ENCODE peak calls at places on chromosomes 7 and 10, in eight cellular contexts. One of them, this sample, is unnamed.

GRCh38 chr7:96246972-96247371 is 74.9 kb downstream of the SLC25A13 start:
- DNase-seq in endothelial cell of umbilical vein: no peak
- DNase-seq in transverse colon: no peak
- DNase-seq in tibial nerve: no peak
- DNase-seq in IMR-90: no peak
- DNase-seq in suprapubic skin: no peak
- DNase-seq in HCT116: no peak
- DNase-seq in H1: no peak
- DNase-seq in this sample: no peak

GRCh38 chr10:102473445-102474331 is 22.3 kb upstream of the C10orf95 start:
- DNase-seq in tibial nerve: no peak
- DNase-seq in HCT116: no peak
- DNase-seq in transverse colon: no peak
- DNase-seq in IMR-90: no peak
- DNase-seq in suprapubic skin: no peak
- DNase-seq in endothelial cell of umbilical vein: no peak
- DNase-seq in H1: no peak
- DNase-seq in this sample: no peak

GRCh38 chr10:98269435-98269912 is 1.5 kb upstream of the LOXL4 start:
- DNase-seq in HCT116: peak
- DNase-seq in IMR-90: peak
- DNase-seq in endothelial cell of umbilical vein: peak
- DNase-seq in tibial nerve: peak
- DNase-seq in transverse colon: peak
- DNase-seq in suprapubic skin: peak
- DNase-seq in H1: peak
- DNase-seq in this sample: no peak

GRCh38 chr7:75722381-75722780 is 16.4 kb downstream of the HIP1 start:
- DNase-seq in transverse colon: no peak
- DNase-seq in endothelial cell of umbilical vein: no peak
- DNase-seq in HCT116: no peak
- DNase-seq in IMR-90: no peak
- DNase-seq in H1: no peak
- DNase-seq in tibial nerve: no peak
- DNase-seq in suprapubic skin: no peak
- DNase-seq in this sample: no peak

GRCh38 chr10:81179805-81180452 is 642.2 kb downstream of the SH2D4B start:
- DNase-seq in IMR-90: peak
- DNase-seq in transverse colon: peak
- DNase-seq in HCT116: no peak
- DNase-seq in H1: no peak
- DNase-seq in endothelial cell of umbilical vein: peak
- DNase-seq in tibial nerve: no peak
- DNase-seq in suprapubic skin: no peak
- DNase-seq in this sample: peak

GRCh38 chr10:75803816-75804576 is 372.6 kb downstream of the LRMDA start:
- DNase-seq in IMR-90: no peak
- DNase-seq in tibial nerve: peak
- DNase-seq in transverse colon: no peak
- DNase-seq in suprapubic skin: no peak
- DNase-seq in endothelial cell of umbilical vein: no peak
- DNase-seq in HCT116: no peak
- DNase-seq in H1: no peak
- DNase-seq in this sample: no peak

GRCh38 chr7:79159040-79159664 is 294.3 kb downstream of the MAGI2 start:
- DNase-seq in suprapubic skin: no peak
- DNase-seq in HCT116: no peak
- DNase-seq in transverse colon: no peak
- DNase-seq in tibial nerve: no peak
- DNase-seq in endothelial cell of umbilical vein: no peak
- DNase-seq in IMR-90: no peak
- DNase-seq in H1: no peak
- DNase-seq in this sample: no peak

GRCh38 chr10:95327367-95327766 is 36.6 kb upstream of the PDLIM1 start:
- DNase-seq in H1: no peak
- DNase-seq in tibial nerve: no peak
- DNase-seq in transverse colon: peak
- DNase-seq in HCT116: no peak
- DNase-seq in suprapubic skin: no peak
- DNase-seq in endothelial cell of umbilical vein: no peak
- DNase-seq in IMR-90: peak
- DNase-seq in this sample: no peak

GRCh38 chr10:72258617-72259016 is 15.1 kb upstream of the DDIT4 start:
- DNase-seq in endothelial cell of umbilical vein: no peak
- DNase-seq in HCT116: no peak
- DNase-seq in suprapubic skin: no peak
- DNase-seq in IMR-90: no peak
- DNase-seq in H1: no peak
- DNase-seq in transverse colon: no peak
- DNase-seq in tibial nerve: no peak
- DNase-seq in this sample: no peak

GRCh38 chr7:12719978-12720377 is 32.5 kb downstream of the ARL4A start:
- DNase-seq in IMR-90: peak
- DNase-seq in transverse colon: no peak
- DNase-seq in tibial nerve: no peak
- DNase-seq in endothelial cell of umbilical vein: peak
- DNase-seq in suprapubic skin: no peak
- DNase-seq in H1: no peak
- DNase-seq in HCT116: no peak
- DNase-seq in this sample: no peak

GRCh38 chr7:5491251-5492044 is 67.8 kb upstream of the TNRC18 start:
- DNase-seq in tibial nerve: no peak
- DNase-seq in H1: no peak
- DNase-seq in suprapubic skin: no peak
- DNase-seq in HCT116: no peak
- DNase-seq in transverse colon: no peak
- DNase-seq in endothelial cell of umbilical vein: no peak
- DNase-seq in IMR-90: no peak
- DNase-seq in this sample: no peak

DNA sequence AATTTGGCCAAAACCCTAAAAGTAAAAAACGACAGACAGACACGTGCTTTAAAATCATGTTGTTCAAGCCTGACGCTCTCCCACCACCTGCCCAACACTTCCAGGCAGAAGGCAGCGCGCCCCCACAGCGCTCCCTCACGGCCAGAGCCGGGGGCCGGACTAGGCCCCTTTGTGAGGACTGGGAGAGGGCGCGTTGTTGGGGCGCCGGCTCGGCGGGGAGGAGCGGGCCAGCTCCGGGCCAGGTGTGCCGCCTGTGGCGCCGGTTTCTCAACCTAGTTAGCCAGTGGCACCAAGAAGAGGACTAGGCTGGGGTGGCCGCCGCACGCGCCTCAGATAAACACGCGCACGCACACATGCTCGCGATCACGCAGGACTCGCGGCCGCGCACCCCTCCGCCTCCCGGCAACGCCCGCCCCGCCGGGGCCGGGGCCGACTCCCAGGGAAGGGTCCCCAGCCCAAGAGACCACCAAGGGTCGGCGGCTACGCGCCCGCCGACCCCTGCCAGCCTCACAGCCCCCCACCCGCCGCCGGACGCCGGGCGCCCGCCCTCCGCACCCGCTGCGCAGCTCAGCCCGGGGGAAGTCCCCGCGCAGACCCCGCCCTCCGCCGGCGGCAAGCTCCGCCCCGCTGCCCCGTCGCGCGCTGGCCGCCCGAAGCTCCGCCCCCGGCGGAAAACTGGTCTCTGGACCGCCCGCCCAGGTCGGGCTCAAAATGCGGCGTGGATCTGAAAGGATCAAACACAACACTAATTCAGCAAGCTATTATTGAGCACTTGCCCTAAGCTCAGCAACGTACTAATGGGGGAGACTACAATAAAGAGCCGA is at the start of gene IMMP2L:
- DNase-seq in endothelial cell of umbilical vein: peak
- DNase-seq in tibial nerve: peak
- DNase-seq in IMR-90: peak
- DNase-seq in H1: peak
- DNase-seq in transverse colon: peak
- DNase-seq in suprapubic skin: peak
- DNase-seq in HCT116: peak
- DNase-seq in this sample: peak
- TF ChIP-seq POLR2A in endothelial cell of umbilical vein: peak
- TF ChIP-seq POLR2A in tibial nerve: peak
- TF ChIP-seq POLR2A in IMR-90: peak
- TF ChIP-seq POLR2A in H1: peak
- TF ChIP-seq POLR2A in transverse colon: peak
- TF ChIP-seq POLR2A in suprapubic skin: peak
- TF ChIP-seq POLR2A in HCT116: peak
- TF ChIP-seq POLR2A in this sample: peak

GRCh38 chr10:59709472-59710125 is at the start of gene SLC16A9:
- DNase-seq in suprapubic skin: no peak
- DNase-seq in H1: peak
- DNase-seq in transverse colon: peak
- DNase-seq in HCT116: peak
- DNase-seq in tibial nerve: peak
- DNase-seq in IMR-90: peak
- DNase-seq in endothelial cell of umbilical vein: peak
- DNase-seq in this sample: peak
- TF ChIP-seq POLR2A in suprapubic skin: no peak
- TF ChIP-seq POLR2A in H1: peak
- TF ChIP-seq POLR2A in transverse colon: peak
- TF ChIP-seq POLR2A in HCT116: no peak
- TF ChIP-seq POLR2A in tibial nerve: no peak
- TF ChIP-seq POLR2A in IMR-90: no peak
- TF ChIP-seq POLR2A in endothelial cell of umbilical vein: no peak
- TF ChIP-seq POLR2A in this sample: no peak

DNA sequence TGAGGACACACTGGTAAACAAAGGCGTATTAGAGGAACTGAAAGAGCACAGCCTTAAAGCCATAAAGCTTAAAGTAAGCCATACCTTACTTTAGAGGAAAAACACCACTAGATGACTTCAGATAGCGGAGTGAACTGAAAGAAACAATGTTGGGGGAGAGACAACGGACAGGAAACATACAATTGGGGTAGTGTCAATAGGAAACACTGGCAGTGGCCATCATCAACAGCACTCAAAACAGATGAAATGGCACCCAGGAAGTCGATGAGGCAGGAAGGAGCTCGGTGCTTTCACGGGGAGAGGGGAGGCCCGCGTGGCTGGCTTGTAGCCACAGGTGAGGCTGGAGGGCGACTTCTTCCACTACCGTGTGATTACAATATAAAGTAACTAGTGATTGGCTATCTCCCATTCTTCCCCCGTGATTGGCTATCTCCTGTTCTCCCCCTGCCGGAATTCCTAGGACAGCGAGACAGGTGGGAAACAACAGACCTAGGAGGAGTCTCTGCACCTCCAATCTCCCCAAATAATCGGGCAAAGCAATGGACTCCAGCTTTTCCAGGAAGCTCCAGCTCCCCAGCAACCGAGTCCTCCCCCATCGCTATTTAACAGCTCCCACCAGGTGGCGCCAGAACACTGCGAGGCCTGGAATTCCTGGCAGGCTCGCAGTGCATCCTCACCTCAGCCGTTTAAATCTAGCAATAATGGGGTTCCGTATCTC is 2.4 kb upstream of the TAS2R38 start:
- DNase-seq in IMR-90: no peak
- DNase-seq in endothelial cell of umbilical vein: peak
- DNase-seq in HCT116: peak
- DNase-seq in H1: peak
- DNase-seq in suprapubic skin: peak
- DNase-seq in tibial nerve: peak
- DNase-seq in transverse colon: peak
- DNase-seq in this sample: peak
- TF ChIP-seq POLR2A in IMR-90: no peak
- TF ChIP-seq POLR2A in endothelial cell of umbilical vein: no peak
- TF ChIP-seq POLR2A in HCT116: no peak
- TF ChIP-seq POLR2A in H1: no peak
- TF ChIP-seq POLR2A in suprapubic skin: no peak
- TF ChIP-seq POLR2A in tibial nerve: no peak
- TF ChIP-seq POLR2A in transverse colon: no peak
- TF ChIP-seq POLR2A in this sample: no peak

GRCh38 chr7:93364806-93365205 is 132.6 kb downstream of the VPS50 start:
- DNase-seq in suprapubic skin: no peak
- DNase-seq in transverse colon: no peak
- DNase-seq in tibial nerve: no peak
- DNase-seq in endothelial cell of umbilical vein: no peak
- DNase-seq in H1: no peak
- DNase-seq in IMR-90: no peak
- DNase-seq in HCT116: no peak
- DNase-seq in this sample: no peak
- TF ChIP-seq POLR2A in suprapubic skin: no peak
- TF ChIP-seq POLR2A in transverse colon: no peak
- TF ChIP-seq POLR2A in tibial nerve: no peak
- TF ChIP-seq POLR2A in endothelial cell of umbilical vein: no peak
- TF ChIP-seq POLR2A in H1: no peak
- TF ChIP-seq POLR2A in IMR-90: no peak
- TF ChIP-seq POLR2A in HCT116: no peak
- TF ChIP-seq POLR2A in this sample: no peak

DNA sequence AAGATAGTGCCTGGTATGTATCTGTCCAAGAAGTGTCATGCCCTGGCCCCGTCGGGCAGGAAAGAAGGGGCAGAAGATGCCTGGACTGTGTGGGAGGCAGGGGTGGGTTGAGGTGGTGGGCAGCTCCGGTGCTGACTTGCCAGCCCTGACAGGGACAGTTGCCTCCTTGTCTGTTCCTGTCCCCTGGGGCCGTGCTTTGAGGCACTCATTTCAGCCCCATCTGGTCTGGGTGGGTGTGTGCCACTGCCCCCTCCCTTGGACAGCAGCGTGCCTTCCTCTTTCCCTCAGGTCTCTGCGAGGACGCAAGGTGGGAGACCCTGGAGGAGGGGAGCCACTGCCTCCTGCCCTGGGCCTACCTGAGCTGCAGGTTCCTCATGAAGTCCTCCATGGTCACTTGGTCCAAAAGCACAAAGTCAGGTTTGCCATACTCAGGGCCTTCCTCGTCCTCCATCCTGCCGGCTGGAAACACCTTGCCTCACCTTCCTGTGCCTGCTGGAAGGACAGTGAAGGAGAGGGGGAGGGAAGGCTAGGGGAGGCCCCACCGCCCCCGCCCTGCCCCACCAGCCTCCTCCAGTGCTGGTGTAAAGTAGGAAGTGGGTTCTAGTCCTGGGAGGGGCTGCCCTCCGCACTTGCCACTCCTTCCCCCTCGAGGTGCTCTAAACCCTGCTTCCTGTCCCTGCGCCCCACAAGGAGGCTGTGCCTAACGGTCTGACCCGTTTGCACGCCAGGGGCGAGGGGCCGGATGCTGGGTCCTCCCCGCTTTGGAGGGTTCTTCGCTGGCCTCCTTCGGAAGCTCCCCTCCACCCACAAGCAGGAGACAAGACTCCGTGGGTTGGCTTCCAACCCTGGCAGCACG is at the start of gene MYO1G:
- DNase-seq in transverse colon: peak
- DNase-seq in tibial nerve: no peak
- DNase-seq in IMR-90: no peak
- DNase-seq in HCT116: no peak
- DNase-seq in suprapubic skin: peak
- DNase-seq in endothelial cell of umbilical vein: no peak
- DNase-seq in H1: no peak
- DNase-seq in this sample: no peak
- TF ChIP-seq POLR2A in transverse colon: no peak
- TF ChIP-seq POLR2A in tibial nerve: no peak
- TF ChIP-seq POLR2A in IMR-90: no peak
- TF ChIP-seq POLR2A in HCT116: no peak
- TF ChIP-seq POLR2A in suprapubic skin: no peak
- TF ChIP-seq POLR2A in endothelial cell of umbilical vein: no peak
- TF ChIP-seq POLR2A in H1: no peak
- TF ChIP-seq POLR2A in this sample: peak